ENCODE peak calls at places on chromosomes 12 and 14, in four cellular contexts. J is ovary, K is Peyer's patch, P is tibial nerve. X is an unnamed sample.

GRCh38 chr12:27245039-27245438 is 953 bp downstream of the STK38L start:
- DNase-seq in K (no peak), J (no peak), P (no peak), X (no peak)

GRCh38 chr12:133156125-133156690 is 25.1 kb upstream of the ZNF268 start:
- DNase-seq in P (no peak), K (no peak), J (no peak), X (no peak)

GRCh38 chr12:73424484-73424883 is 1113.2 kb upstream of the ATXN7L3B start:
- DNase-seq in K (no peak), P (no peak), J (no peak), X (no peak)

GRCh38 chr14:103594265-103594664 is 31.5 kb downstream of the COA8 start:
- DNase-seq in P (peak; percentile 26), K (no peak), J (peak; percentile 49), X (peak; percentile 28)

GRCh38 chr12:71947645-71948105 is 9.0 kb downstream of the TPH2 start:
- DNase-seq in P (no peak), J (no peak), K (no peak), X (no peak)

GRCh38 chr12:88306471-88307069 is 164.5 kb downstream of the TMTC3 start:
- DNase-seq in K (no peak), P (no peak), J (no peak), X (no peak)

GRCh38 chr12:55385911-55386310 is 14.4 kb upstream of the OR6C65 start:
- DNase-seq in P (no peak), K (no peak), J (no peak), X (no peak)

GRCh38 chr14:62006116-62006737 is 244.0 kb downstream of the SNAPC1 start:
- DNase-seq in K (no peak), J (no peak), P (no peak), X (no peak)

GRCh38 chr12:107264667-107265066 is 171.3 kb upstream of the CRY1 start:
- DNase-seq in J (no peak), K (no peak), P (no peak), X (no peak)

GRCh38 chr14:58533417-58533816 is 104.3 kb upstream of the DACT1 start:
- DNase-seq in P (no peak), K (no peak), J (peak; percentile 12), X (no peak)

GRCh38 chr12:50110762-50111416 is 1.1 kb upstream of the COX14 start:
- DNase-seq in K (peak; percentile 73), J (peak; percentile 50), P (peak; percentile 36), X (peak; percentile 82)

GRCh38 chr12:9673404-9674225 is 4.1 kb downstream of the CLEC2D start:
- DNase-seq in J (peak; percentile 31), P (no peak), K (peak; percentile 59), X (peak; percentile 52)
- H3K27ac ChIP-seq in J (no peak overlapping the region), P (no peak overlapping the region), K (peak overlapping the region; percentile 74), X (peak overlapping the region; percentile 0)

DNA sequence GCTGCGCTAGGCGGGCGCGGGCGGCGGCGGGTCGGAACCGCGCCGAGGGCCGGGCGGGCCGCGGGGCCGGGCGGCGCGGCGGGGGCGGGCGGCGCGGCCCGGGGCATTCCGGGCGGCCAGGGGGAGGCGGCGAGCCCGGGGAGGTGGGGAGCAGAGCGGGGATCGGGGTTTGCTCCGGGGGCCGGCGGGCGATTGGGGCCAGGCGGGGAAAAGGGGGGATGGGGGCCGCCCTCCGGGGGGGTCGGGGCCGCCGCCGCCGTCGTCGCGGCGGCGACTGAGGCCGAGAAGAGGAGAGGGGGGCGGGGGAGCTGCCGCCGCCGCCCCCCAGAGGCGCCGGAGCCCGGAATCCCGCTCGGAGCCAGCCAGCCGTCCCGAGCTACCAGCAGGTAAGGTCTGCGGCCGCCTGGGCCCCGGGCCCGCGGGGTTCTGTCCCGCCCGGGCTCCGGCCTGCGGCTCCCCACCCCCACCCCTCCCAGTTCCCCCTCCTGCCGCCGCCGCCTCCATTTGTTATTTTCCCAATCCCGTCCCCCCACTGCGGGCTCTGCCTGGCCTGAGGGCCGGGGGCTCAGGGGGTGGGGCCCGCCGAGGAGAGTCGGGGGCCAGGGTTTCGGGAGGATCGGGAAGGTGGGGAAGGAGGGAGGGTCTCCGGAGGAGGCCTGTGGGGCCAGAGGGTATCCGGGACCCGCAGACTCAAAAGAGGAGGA is 392 bp downstream of the ATN1 start:
- DNase-seq in J (peak; percentile 54), P (no peak), K (no peak), X (no peak)
- H3K4me1 ChIP-seq in J (peaks cover 23% of the 10 kb centered on the region), P (peaks cover 79% of the 10 kb centered on the region), K (peaks cover 18% of the 10 kb centered on the region), X (peaks cover 87% of the 10 kb centered on the region)

GRCh38 chr14:106235356-106236159 is 709.2 kb downstream of the TMEM121 start:
- DNase-seq in J (no peak), K (no peak), P (no peak), X (no peak)
- H3K27ac ChIP-seq in J (no peak overlapping the region), K (no peak overlapping the region), P (no peak overlapping the region), X (no peak overlapping the region)

DNA sequence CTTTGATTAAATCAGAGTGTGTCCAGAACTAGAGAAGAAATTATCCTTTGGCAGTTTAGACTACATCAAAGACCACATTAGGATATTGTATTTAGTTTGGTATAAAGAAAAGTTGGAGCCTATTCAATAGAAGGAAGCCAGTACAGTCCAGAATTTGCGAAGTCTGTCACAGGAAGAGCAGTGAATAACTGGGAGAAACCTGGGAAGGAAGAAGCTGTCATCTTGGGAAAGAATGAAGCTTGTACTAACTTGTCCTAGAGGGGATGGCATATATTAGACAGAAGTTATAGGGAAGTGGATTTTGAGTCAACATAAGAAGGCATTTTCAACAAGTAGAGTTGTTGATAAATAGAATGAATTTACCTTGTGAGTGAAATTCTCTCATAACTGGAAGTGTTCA is 386.7 kb downstream of the LRIG3 start:
- DNase-seq in K (no peak), J (no peak), P (no peak), X (no peak)
- H3K4me1 ChIP-seq in K (no peaks in the 10 kb centered on the region), J (no peaks in the 10 kb centered on the region), P (peaks cover 9% of the 10 kb centered on the region), X (no peaks in the 10 kb centered on the region)

GRCh38 chr14:22484638-22485037 is 104.4 kb downstream of the DAD1 start:
- DNase-seq in K (no peak), J (peak; percentile 16), P (no peak), X (no peak)

GRCh38 chr14:22483863-22484593 is 105.0 kb downstream of the DAD1 start:
- DNase-seq in K (peak; percentile 56), P (no peak), J (no peak), X (no peak)

GRCh38 chr14:22482085-22482694 is 106.8 kb downstream of the DAD1 start:
- DNase-seq in J (no peak), K (no peak), P (no peak), X (no peak)

GRCh38 chr14:22481546-22481945 is 107.5 kb downstream of the DAD1 start:
- DNase-seq in J (no peak), P (no peak), K (no peak), X (no peak)

DNA sequence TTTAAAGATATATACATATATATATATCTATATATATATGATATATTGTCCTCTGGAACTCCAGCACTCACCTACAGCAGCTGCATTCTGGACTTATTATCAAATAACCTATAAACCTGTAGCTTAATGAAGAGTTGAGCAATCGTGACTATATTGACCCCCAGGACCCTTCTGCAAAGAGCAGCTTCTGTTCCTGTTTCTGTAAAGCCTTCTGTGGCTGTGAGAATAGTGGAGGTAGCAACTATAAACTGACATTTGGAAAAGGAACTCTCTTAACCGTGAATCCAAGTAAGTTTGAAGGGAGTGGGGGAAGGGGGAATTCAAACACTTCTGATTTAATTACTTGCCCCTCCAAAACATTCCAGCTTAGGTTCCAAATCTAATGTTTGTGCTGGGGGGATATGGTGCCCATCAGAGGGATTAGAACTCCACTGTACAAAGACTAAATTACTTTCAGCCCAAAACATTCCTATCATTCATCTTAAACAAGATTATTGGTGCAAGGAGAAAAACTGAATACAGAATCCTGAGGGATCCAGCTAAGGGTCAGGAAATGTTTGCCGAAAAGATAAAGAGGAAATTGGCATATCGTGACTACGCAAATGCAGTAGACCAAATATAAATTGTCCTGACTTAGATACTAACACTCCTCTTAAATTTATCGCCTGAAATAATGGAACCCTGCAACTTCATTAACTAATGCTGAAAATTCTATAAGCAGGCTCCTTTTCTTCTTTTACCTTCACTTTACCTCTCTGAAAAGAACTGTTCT is 106.1 kb downstream of the DAD1 start:
- DNase-seq in J (no peak), K (no peak), P (no peak), X (no peak)
- H3K27ac ChIP-seq in J (no peak overlapping the region), K (no peak overlapping the region), P (no peak overlapping the region), X (peak overlapping the region; percentile 88)

GRCh38 chr12:124390442-124391116 is 95.7 kb downstream of the RFLNA start:
- DNase-seq in J (no peak), P (no peak), K (peak; percentile 48), X (peak; percentile 66)

GRCh38 chr12:124392991-124393790 is 98.3 kb downstream of the RFLNA start:
- DNase-seq in P (peak; percentile 77), K (no peak), J (peak; percentile 93), X (peak; percentile 94)

GRCh38 chr12:124391340-124392261 is 96.7 kb downstream of the RFLNA start:
- DNase-seq in K (peak; percentile 91), P (peak; percentile 63), J (no peak), X (peak; percentile 69)

GRCh38 chr12:124393831-124394230 is 98.9 kb downstream of the RFLNA start:
- DNase-seq in K (no peak), J (no peak), P (no peak), X (no peak)

GRCh38 chr12:124392271-124392990 is 97.5 kb downstream of the RFLNA start:
- DNase-seq in J (no peak), P (no peak), K (peak; percentile 22), X (no peak)
- H3K4me1 ChIP-seq in J (peaks cover 31% of the 10 kb centered on the region), P (peaks cover 99% of the 10 kb centered on the region), K (peaks cover 16% of the 10 kb centered on the region), X (peaks cover 98% of the 10 kb centered on the region)

DNA sequence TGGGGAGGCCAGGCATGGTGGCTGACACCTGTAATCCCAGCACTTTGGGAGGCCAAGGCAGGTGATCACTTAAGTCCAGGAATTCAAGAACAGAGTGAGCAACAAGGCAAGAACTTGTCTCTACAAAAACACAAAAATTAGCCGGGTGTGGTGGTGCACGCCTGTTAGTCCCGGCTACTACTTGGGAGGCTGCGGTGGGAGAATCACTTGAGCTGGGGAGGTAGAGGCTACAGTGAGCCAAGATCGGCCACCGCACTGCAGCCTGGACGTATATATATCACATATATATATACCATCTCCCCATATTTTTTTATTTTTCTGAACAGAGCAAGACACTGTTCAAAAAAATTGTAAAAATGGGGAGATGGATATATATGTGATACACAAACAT is 19.5 kb downstream of the CKAP4 start:
- DNase-seq in P (no peak), J (no peak), K (no peak), X (no peak)
- H3K27ac ChIP-seq in P (no peak overlapping the region), J (no peak overlapping the region), K (no peak overlapping the region), X (no peak overlapping the region)

GRCh38 chr12:116177017-116177416 is 100.5 kb downstream of the MED13L start:
- DNase-seq in J (no peak), P (no peak), K (no peak), X (no peak)

GRCh38 chr12:116174904-116175303 is 102.6 kb downstream of the MED13L start:
- DNase-seq in P (no peak), K (no peak), J (no peak), X (no peak)

GRCh38 chr12:116171549-116171948 is 105.9 kb downstream of the MED13L start:
- DNase-seq in K (no peak), J (no peak), P (no peak), X (no peak)

GRCh38 chr12:116169071-116169470 is 108.4 kb downstream of the MED13L start:
- DNase-seq in K (no peak), P (no peak), J (no peak), X (no peak)

GRCh38 chr12:116172224-116172849 is 105.2 kb downstream of the MED13L start:
- DNase-seq in P (no peak), J (no peak), K (no peak), X (no peak)
- H3K4me1 ChIP-seq in P (peaks cover 72% of the 10 kb centered on the region), J (peaks cover 5% of the 10 kb centered on the region), K (no peaks in the 10 kb centered on the region), X (peaks cover 61% of the 10 kb centered on the region)